ENCODE peak calls at places on chromosomes 1 and 21, in five cellular contexts. Q, J, O, T and L are unnamed samples.

GRCh38 chr1:8133657-8134430 is 107.7 kb upstream of the ERRFI1 start:
- DNase-seq in Q (peak), J (no peak), O (no peak), T (no peak), L (peak)

GRCh38 chr1:163771637-163772036 is 449.9 kb downstream of the NUF2 start:
- DNase-seq in Q (no peak), J (no peak), O (no peak), T (no peak), L (no peak)

GRCh38 chr1:59697138-59697811 is 117.5 kb upstream of the HOOK1 start:
- DNase-seq in Q (no peak), J (no peak), O (no peak), T (no peak), L (no peak)

GRCh38 chr1:17213433-17214148 is 8.7 kb downstream of the PADI1 start:
- DNase-seq in Q (no peak), J (no peak), O (no peak), T (no peak), L (no peak)

GRCh38 chr1:227561303-227561702 is 2.1 kb upstream of the ZNF678 start:
- DNase-seq in Q (no peak), J (no peak), O (no peak), T (no peak), L (no peak)

GRCh38 chr1:24865168-24865567 is 64.9 kb downstream of the RUNX3 start:
- DNase-seq in Q (no peak), J (no peak), O (no peak), T (no peak), L (no peak)

GRCh38 chr1:41640756-41641482 is 156.4 kb upstream of the EDN2 start:
- DNase-seq in Q (no peak), J (no peak), O (no peak), T (no peak), L (no peak)

GRCh38 chr1:227942021-227942715 is 5.6 kb downstream of the WNT9A start:
- DNase-seq in Q (no peak), J (peak), O (no peak), T (no peak), L (no peak)

GRCh38 chr1:15765495-15766194 is 7.0 kb downstream of the FBLIM1 start:
- DNase-seq in Q (no peak), J (no peak), O (no peak), T (no peak), L (peak)

GRCh38 chr1:147245586-147246021 is 3.1 kb downstream of the CHD1L start:
- DNase-seq in Q (no peak), J (no peak), O (no peak), T (no peak), L (no peak)

GRCh38 chr1:79006564-79006963 is at the start of gene ADGRL4:
- DNase-seq in Q (no peak), J (peak), O (peak), T (no peak), L (peak)

GRCh38 chr1:57124768-57125446 is 159.1 kb upstream of the C8B start:
- DNase-seq in Q (no peak), J (no peak), O (no peak), T (no peak), L (peak)

GRCh38 chr1:167631987-167632680 is 2.1 kb downstream of the RCSD1 start:
- DNase-seq in Q (no peak), J (no peak), O (no peak), T (no peak), L (no peak)

GRCh38 chr1:150971583-150972416 is 2.8 kb downstream of the CERS2 start:
- DNase-seq in Q (no peak), J (no peak), O (peak), T (no peak), L (peak)

GRCh38 chr21:41783476-41784150 is 16.8 kb upstream of the RIPK4 start:
- DNase-seq in Q (no peak), J (no peak), O (no peak), T (peak), L (peak)

GRCh38 chr1:99600782-99601181 is 45.1 kb upstream of the PALMD start:
- DNase-seq in Q (no peak), J (peak), O (no peak), T (no peak), L (no peak)

GRCh38 chr1:85322655-85323054 is 46.2 kb upstream of the BCL10 start:
- DNase-seq in Q (no peak), J (no peak), O (no peak), T (no peak), L (peak)

GRCh38 chr1:85427358-85427757 is 37.6 kb downstream of the DDAH1 start:
- DNase-seq in Q (no peak), J (no peak), O (no peak), T (no peak), L (no peak)

GRCh38 chr21:43916691-43917514 is 51.9 kb downstream of the AGPAT3 start:
- DNase-seq in Q (no peak), J (no peak), O (no peak), T (no peak), L (no peak)

GRCh38 chr21:36030581-36031189 is 29.6 kb downstream of the SETD4 start:
- DNase-seq in Q (no peak), J (no peak), O (no peak), T (no peak), L (peak)

GRCh38 chr1:32351859-32352745 is 10.2 kb downstream of the FAM229A start:
- DNase-seq in Q (no peak), J (no peak), O (peak), T (peak), L (peak)

GRCh38 chr21:29481641-29482040 is 182.9 kb downstream of the BACH1 start:
- DNase-seq in Q (no peak), J (no peak), O (no peak), T (no peak), L (peak)

GRCh38 chr1:202953412-202953811 is 4.7 kb downstream of the ADIPOR1 start:
- DNase-seq in Q (no peak), J (no peak), O (no peak), T (no peak), L (no peak)

GRCh38 chr1:198088360-198089071 is 68.3 kb upstream of the NEK7 start:
- DNase-seq in Q (no peak), J (no peak), O (no peak), T (no peak), L (peak)

GRCh38 chr1:179876289-179876715 is 1.3 kb downstream of the TOR1AIP2 start:
- DNase-seq in Q (no peak), J (no peak), O (no peak), T (no peak), L (peak)

GRCh38 chr1:150213170-150214098 is 22.5 kb downstream of the ANP32E start:
- DNase-seq in Q (peak), J (peak), O (peak), T (peak), L (peak)

GRCh38 chr1:14173598-14173997 is 424.9 kb upstream of the KAZN start:
- DNase-seq in Q (no peak), J (no peak), O (no peak), T (no peak), L (no peak)

GRCh38 chr21:28118570-28118969 is 874.1 kb downstream of the LTN1 start:
- DNase-seq in Q (no peak), J (no peak), O (no peak), T (no peak), L (no peak)

GRCh38 chr1:91741301-91741700 is 144.7 kb downstream of the TGFBR3 start:
- DNase-seq in Q (no peak), J (no peak), O (no peak), T (no peak), L (peak)

GRCh38 chr1:245915851-245916250 is 591.2 kb downstream of the SMYD3 start:
- DNase-seq in Q (no peak), J (no peak), O (no peak), T (no peak), L (no peak)

GRCh38 chr1:44154049-44154448 is 12.6 kb upstream of the KLF18 start:
- DNase-seq in Q (no peak), J (no peak), O (peak), T (no peak), L (no peak)

GRCh38 chr1:110258734-110259133 is 48.6 kb downstream of the KCNC4 start:
- DNase-seq in Q (peak), J (no peak), O (no peak), T (peak), L (no peak)